ENCODE peak calls at places on chromosomes 6 and 20, in eight cellular contexts. One of them, this sample, is unnamed.

GRCh38 chr6:52544325-52545022 is 32.4 kb downstream of the TRAM2 start:
- DNase-seq in ACHN: no peak
- DNase-seq in breast epithelium: no peak
- DNase-seq in stimulated activated CD8-positive, alpha-beta memory T cell treated with anti-CD3 and anti-CD28 coated beads, Interleukin-7, amount 100 ng/mL, for 1 hour: no peak
- DNase-seq in MV-4-11: no peak
- DNase-seq in HTR-8/SVneo: no peak
- DNase-seq in stimulated activated CD4-positive, alpha-beta T cell treated with anti-CD3 and anti-CD28 coated beads, Interleukin-2, amount 100 ng/mL, for 48 hours: no peak
- DNase-seq in KBM-7: no peak
- DNase-seq in this sample: peak; percentile 44

GRCh38 chr20:33407251-33407650 is 5.9 kb upstream of the CDK5RAP1 start:
- DNase-seq in ACHN: no peak
- DNase-seq in breast epithelium: no peak
- DNase-seq in stimulated activated CD8-positive, alpha-beta memory T cell treated with anti-CD3 and anti-CD28 coated beads, Interleukin-7, amount 100 ng/mL, for 1 hour: no peak
- DNase-seq in MV-4-11: peak; percentile 96
- DNase-seq in HTR-8/SVneo: no peak
- DNase-seq in stimulated activated CD4-positive, alpha-beta T cell treated with anti-CD3 and anti-CD28 coated beads, Interleukin-2, amount 100 ng/mL, for 48 hours: no peak
- DNase-seq in KBM-7: peak; percentile 27
- DNase-seq in this sample: peak; percentile 72

GRCh38 chr20:36112112-36112511 is 42.4 kb upstream of the EPB41L1 start:
- DNase-seq in ACHN: no peak
- DNase-seq in breast epithelium: no peak
- DNase-seq in stimulated activated CD8-positive, alpha-beta memory T cell treated with anti-CD3 and anti-CD28 coated beads, Interleukin-7, amount 100 ng/mL, for 1 hour: no peak
- DNase-seq in MV-4-11: no peak
- DNase-seq in HTR-8/SVneo: no peak
- DNase-seq in stimulated activated CD4-positive, alpha-beta T cell treated with anti-CD3 and anti-CD28 coated beads, Interleukin-2, amount 100 ng/mL, for 48 hours: no peak
- DNase-seq in KBM-7: no peak
- DNase-seq in this sample: no peak

GRCh38 chr6:108598316-108598863 is 37.7 kb downstream of the FOXO3 start:
- DNase-seq in ACHN: no peak
- DNase-seq in breast epithelium: no peak
- DNase-seq in stimulated activated CD8-positive, alpha-beta memory T cell treated with anti-CD3 and anti-CD28 coated beads, Interleukin-7, amount 100 ng/mL, for 1 hour: no peak
- DNase-seq in MV-4-11: peak; percentile 79
- DNase-seq in HTR-8/SVneo: no peak
- DNase-seq in stimulated activated CD4-positive, alpha-beta T cell treated with anti-CD3 and anti-CD28 coated beads, Interleukin-2, amount 100 ng/mL, for 48 hours: no peak
- DNase-seq in KBM-7: peak; percentile 73
- DNase-seq in this sample: no peak

GRCh38 chr20:6714202-6714800 is 53.2 kb upstream of the BMP2 start:
- DNase-seq in ACHN: no peak
- DNase-seq in breast epithelium: no peak
- DNase-seq in stimulated activated CD8-positive, alpha-beta memory T cell treated with anti-CD3 and anti-CD28 coated beads, Interleukin-7, amount 100 ng/mL, for 1 hour: no peak
- DNase-seq in MV-4-11: no peak
- DNase-seq in HTR-8/SVneo: no peak
- DNase-seq in stimulated activated CD4-positive, alpha-beta T cell treated with anti-CD3 and anti-CD28 coated beads, Interleukin-2, amount 100 ng/mL, for 48 hours: no peak
- DNase-seq in KBM-7: no peak
- DNase-seq in this sample: no peak

GRCh38 chr6:83511901-83512681 is at the start of gene PRSS35:
- DNase-seq in ACHN: peak; percentile 60
- DNase-seq in breast epithelium: no peak
- DNase-seq in stimulated activated CD8-positive, alpha-beta memory T cell treated with anti-CD3 and anti-CD28 coated beads, Interleukin-7, amount 100 ng/mL, for 1 hour: no peak
- DNase-seq in MV-4-11: peak; percentile 19
- DNase-seq in HTR-8/SVneo: peak; percentile 59
- DNase-seq in stimulated activated CD4-positive, alpha-beta T cell treated with anti-CD3 and anti-CD28 coated beads, Interleukin-2, amount 100 ng/mL, for 48 hours: peak; percentile 6
- DNase-seq in KBM-7: peak; percentile 82
- DNase-seq in this sample: peak; percentile 58

GRCh38 chr6:160030103-160030502 is 61.2 kb downstream of the IGF2R start:
- DNase-seq in ACHN: peak; percentile 32
- DNase-seq in breast epithelium: no peak
- DNase-seq in stimulated activated CD8-positive, alpha-beta memory T cell treated with anti-CD3 and anti-CD28 coated beads, Interleukin-7, amount 100 ng/mL, for 1 hour: no peak
- DNase-seq in MV-4-11: no peak
- DNase-seq in HTR-8/SVneo: peak; percentile 88
- DNase-seq in stimulated activated CD4-positive, alpha-beta T cell treated with anti-CD3 and anti-CD28 coated beads, Interleukin-2, amount 100 ng/mL, for 48 hours: no peak
- DNase-seq in KBM-7: no peak
- DNase-seq in this sample: peak; percentile 95

GRCh38 chr20:64107736-64108457 is 532 bp upstream of the NPBWR2 start:
- DNase-seq in ACHN: no peak
- DNase-seq in breast epithelium: no peak
- DNase-seq in stimulated activated CD8-positive, alpha-beta memory T cell treated with anti-CD3 and anti-CD28 coated beads, Interleukin-7, amount 100 ng/mL, for 1 hour: no peak
- DNase-seq in MV-4-11: peak; percentile 77
- DNase-seq in HTR-8/SVneo: no peak
- DNase-seq in stimulated activated CD4-positive, alpha-beta T cell treated with anti-CD3 and anti-CD28 coated beads, Interleukin-2, amount 100 ng/mL, for 48 hours: no peak
- DNase-seq in KBM-7: peak; percentile 77
- DNase-seq in this sample: peak; percentile 38

GRCh38 chr6:170404036-170404435 is 97.5 kb downstream of the FAM120B start:
- DNase-seq in ACHN: no peak
- DNase-seq in breast epithelium: no peak
- DNase-seq in stimulated activated CD8-positive, alpha-beta memory T cell treated with anti-CD3 and anti-CD28 coated beads, Interleukin-7, amount 100 ng/mL, for 1 hour: no peak
- DNase-seq in MV-4-11: no peak
- DNase-seq in HTR-8/SVneo: no peak
- DNase-seq in stimulated activated CD4-positive, alpha-beta T cell treated with anti-CD3 and anti-CD28 coated beads, Interleukin-2, amount 100 ng/mL, for 48 hours: no peak
- DNase-seq in KBM-7: no peak
- DNase-seq in this sample: no peak

GRCh38 chr6:11968241-11968806 is 43.8 kb upstream of the HIVEP1 start:
- DNase-seq in ACHN: no peak
- DNase-seq in breast epithelium: no peak
- DNase-seq in stimulated activated CD8-positive, alpha-beta memory T cell treated with anti-CD3 and anti-CD28 coated beads, Interleukin-7, amount 100 ng/mL, for 1 hour: no peak
- DNase-seq in MV-4-11: peak; percentile 20
- DNase-seq in HTR-8/SVneo: no peak
- DNase-seq in stimulated activated CD4-positive, alpha-beta T cell treated with anti-CD3 and anti-CD28 coated beads, Interleukin-2, amount 100 ng/mL, for 48 hours: no peak
- DNase-seq in KBM-7: no peak
- DNase-seq in this sample: no peak

GRCh38 chr20:2761885-2762284 is 38.5 kb downstream of the CPXM1 start:
- DNase-seq in ACHN: no peak
- DNase-seq in breast epithelium: no peak
- DNase-seq in stimulated activated CD8-positive, alpha-beta memory T cell treated with anti-CD3 and anti-CD28 coated beads, Interleukin-7, amount 100 ng/mL, for 1 hour: no peak
- DNase-seq in MV-4-11: no peak
- DNase-seq in HTR-8/SVneo: no peak
- DNase-seq in stimulated activated CD4-positive, alpha-beta T cell treated with anti-CD3 and anti-CD28 coated beads, Interleukin-2, amount 100 ng/mL, for 48 hours: no peak
- DNase-seq in KBM-7: no peak
- DNase-seq in this sample: no peak

GRCh38 chr6:9139762-9140161 is 704.4 kb upstream of the SLC35B3 start:
- DNase-seq in ACHN: no peak
- DNase-seq in breast epithelium: no peak
- DNase-seq in stimulated activated CD8-positive, alpha-beta memory T cell treated with anti-CD3 and anti-CD28 coated beads, Interleukin-7, amount 100 ng/mL, for 1 hour: no peak
- DNase-seq in MV-4-11: no peak
- DNase-seq in HTR-8/SVneo: no peak
- DNase-seq in stimulated activated CD4-positive, alpha-beta T cell treated with anti-CD3 and anti-CD28 coated beads, Interleukin-2, amount 100 ng/mL, for 48 hours: no peak
- DNase-seq in KBM-7: no peak
- DNase-seq in this sample: no peak

GRCh38 chr6:130136803-130137202 is 85.9 kb downstream of the SAMD3 start:
- DNase-seq in ACHN: no peak
- DNase-seq in breast epithelium: no peak
- DNase-seq in stimulated activated CD8-positive, alpha-beta memory T cell treated with anti-CD3 and anti-CD28 coated beads, Interleukin-7, amount 100 ng/mL, for 1 hour: no peak
- DNase-seq in MV-4-11: peak; percentile 45
- DNase-seq in HTR-8/SVneo: no peak
- DNase-seq in stimulated activated CD4-positive, alpha-beta T cell treated with anti-CD3 and anti-CD28 coated beads, Interleukin-2, amount 100 ng/mL, for 48 hours: no peak
- DNase-seq in KBM-7: no peak
- DNase-seq in this sample: peak; percentile 28

GRCh38 chr6:131231886-131232285 is 96.6 kb downstream of the AKAP7 start:
- DNase-seq in ACHN: no peak
- DNase-seq in breast epithelium: no peak
- DNase-seq in stimulated activated CD8-positive, alpha-beta memory T cell treated with anti-CD3 and anti-CD28 coated beads, Interleukin-7, amount 100 ng/mL, for 1 hour: no peak
- DNase-seq in MV-4-11: no peak
- DNase-seq in HTR-8/SVneo: no peak
- DNase-seq in stimulated activated CD4-positive, alpha-beta T cell treated with anti-CD3 and anti-CD28 coated beads, Interleukin-2, amount 100 ng/mL, for 48 hours: no peak
- DNase-seq in KBM-7: no peak
- DNase-seq in this sample: no peak

GRCh38 chr6:153018355-153018754 is 15.8 kb upstream of the MTRF1L start:
- DNase-seq in ACHN: no peak
- DNase-seq in breast epithelium: no peak
- DNase-seq in stimulated activated CD8-positive, alpha-beta memory T cell treated with anti-CD3 and anti-CD28 coated beads, Interleukin-7, amount 100 ng/mL, for 1 hour: no peak
- DNase-seq in MV-4-11: no peak
- DNase-seq in HTR-8/SVneo: no peak
- DNase-seq in stimulated activated CD4-positive, alpha-beta T cell treated with anti-CD3 and anti-CD28 coated beads, Interleukin-2, amount 100 ng/mL, for 48 hours: no peak
- DNase-seq in KBM-7: no peak
- DNase-seq in this sample: no peak